ENCODE peak calls at places on chromosomes 2 and 18, in nine cellular contexts. G is astrocyte of the spinal cord, K is fibroblast of lung, M is foreskin fibroblast, Q is GM10248, F is GM12865, S is tibial artery, O is H1, A is fibroblast of the aortic adventitia. Y is an unnamed sample.

GRCh38 chr18:45464619-45465018 is 150.7 kb upstream of the SLC14A2 start:
- DNase-seq in G (no peak), K (no peak), M (no peak), Q (no peak), F (no peak), S (no peak), O (no peak), A (no peak), Y (no peak)

GRCh38 chr2:37581433-37581832 is 90.0 kb downstream of the CDC42EP3 start:
- DNase-seq in G (no peak), K (no peak), M (no peak), Q (no peak), F (no peak), S (no peak), O (no peak), A (no peak), Y (no peak)

GRCh38 chr18:9631814-9632496 is 17.6 kb upstream of the PPP4R1 start:
- DNase-seq in G (peak; percentile 89), K (peak; percentile 92), M (peak; percentile 81), Q (no peak), F (no peak), S (no peak), O (no peak), A (peak; percentile 91), Y (peak; percentile 63)

GRCh38 chr2:16813593-16813992 is 148.0 kb upstream of the CYRIA start:
- DNase-seq in G (no peak), K (no peak), M (no peak), Q (no peak), F (no peak), S (no peak), O (no peak), A (no peak), Y (no peak)

GRCh38 chr2:27765621-27766286 is 5.8 kb upstream of the MRPL33 start:
- DNase-seq in G (no peak), K (peak; percentile 24), M (no peak), Q (peak; percentile 57), F (peak; percentile 76), S (peak; percentile 38), O (no peak), A (no peak), Y (no peak)

GRCh38 chr18:41721103-41721502 is 233.9 kb upstream of the PIK3C3 start:
- DNase-seq in G (no peak), K (no peak), M (no peak), Q (no peak), F (no peak), S (no peak), O (no peak), A (no peak), Y (no peak)

GRCh38 chr18:63206433-63207153 is 113.0 kb downstream of the BCL2 start:
- DNase-seq in G (no peak), K (no peak), M (no peak), Q (no peak), F (no peak), S (no peak), O (no peak), A (no peak), Y (no peak)

GRCh38 chr2:144659731-144660275 is 139.9 kb upstream of the ZEB2 start:
- DNase-seq in G (peak; percentile 98), K (peak; percentile 97), M (peak; percentile 29), Q (no peak), F (no peak), S (peak; percentile 42), O (no peak), A (peak; percentile 77), Y (peak; percentile 40)

GRCh38 chr2:128486640-128487375 is 168.1 kb upstream of the HS6ST1 start:
- DNase-seq in G (no peak), K (no peak), M (no peak), Q (no peak), F (no peak), S (no peak), O (no peak), A (no peak), Y (no peak)

GRCh38 chr18:3654442-3655253 is 204.7 kb downstream of the TGIF1 start:
- DNase-seq in G (no peak), K (peak; percentile 21), M (no peak), Q (no peak), F (no peak), S (no peak), O (no peak), A (no peak), Y (no peak)

GRCh38 chr2:128610496-128610895 is 291.8 kb upstream of the HS6ST1 start:
- DNase-seq in G (no peak), K (no peak), M (no peak), Q (no peak), F (no peak), S (no peak), O (no peak), A (no peak), Y (no peak)

GRCh38 chr2:144509001-144509545 is 10.8 kb downstream of the ZEB2 start:
- DNase-seq in G (peak; percentile 17), K (peak; percentile 60), M (no peak), Q (no peak), F (no peak), S (no peak), O (no peak), A (peak; percentile 33), Y (no peak)

GRCh38 chr2:240437861-240438809 is 2.7 kb downstream of the GPC1 start:
- DNase-seq in G (peak; percentile 55), K (peak; percentile 62), M (peak; percentile 50), Q (peak; percentile 89), F (peak; percentile 62), S (peak; percentile 52), O (no peak), A (peak; percentile 61), Y (no peak)

GRCh38 chr2:25347205-25347815 is 5.6 kb upstream of the DNMT3A start:
- DNase-seq in G (no peak), K (peak; percentile 23), M (no peak), Q (no peak), F (peak; percentile 25), S (no peak), O (no peak), A (no peak), Y (no peak)

GRCh38 chr2:212595036-212595654 is 56.5 kb upstream of the ERBB4 start:
- DNase-seq in G (peak; percentile 54), K (peak; percentile 46), M (no peak), Q (no peak), F (peak; percentile 41), S (no peak), O (no peak), A (peak; percentile 26), Y (no peak)

GRCh38 chr18:61602836-61603235 is 269.6 kb downstream of the CDH20 start:
- DNase-seq in G (no peak), K (no peak), M (peak; percentile 70), Q (no peak), F (no peak), S (no peak), O (no peak), A (no peak), Y (no peak)

GRCh38 chr2:118186110-118186857 is 98.0 kb downstream of the INSIG2 start:
- DNase-seq in G (peak; percentile 85), K (peak; percentile 84), M (peak; percentile 79), Q (peak; percentile 93), F (peak; percentile 94), S (peak; percentile 90), O (peak; percentile 70), A (peak; percentile 86), Y (peak; percentile 50)

GRCh38 chr18:11309172-11309571 is 159.8 kb upstream of the PIEZO2 start:
- DNase-seq in G (no peak), K (peak; percentile 24), M (no peak), Q (no peak), F (peak; percentile 72), S (no peak), O (no peak), A (peak; percentile 27), Y (no peak)

GRCh38 chr2:42859801-42860200 is 67.4 kb upstream of the HAAO start:
- DNase-seq in G (peak; percentile 19), K (no peak), M (no peak), Q (no peak), F (no peak), S (no peak), O (no peak), A (peak; percentile 80), Y (no peak)

GRCh38 chr18:11932393-11932792 is 24.3 kb upstream of the MPPE1 start:
- DNase-seq in G (no peak), K (no peak), M (no peak), Q (no peak), F (no peak), S (no peak), O (no peak), A (no peak), Y (no peak)

GRCh38 chr2:33765122-33765521 is 166.0 kb upstream of the FAM98A start:
- DNase-seq in G (no peak), K (no peak), M (no peak), Q (no peak), F (no peak), S (no peak), O (no peak), A (no peak), Y (no peak)
- TF ChIP-seq CTCF in G (no peak), K (no peak), M (no peak), Q (no peak), F (no peak), S (no peak), O (peak; percentile 15), A (no peak), Y (no peak)

GRCh38 chr2:54773838-54774237 is 50.4 kb downstream of the EML6 start:
- DNase-seq in G (no peak), K (peak; percentile 8), M (no peak), Q (no peak), F (no peak), S (no peak), O (no peak), A (no peak), Y (no peak)
- TF ChIP-seq CTCF in G (peak; percentile 16), K (no peak), M (no peak), Q (no peak), F (no peak), S (no peak), O (peak; percentile 74), A (no peak), Y (no peak)

DNA sequence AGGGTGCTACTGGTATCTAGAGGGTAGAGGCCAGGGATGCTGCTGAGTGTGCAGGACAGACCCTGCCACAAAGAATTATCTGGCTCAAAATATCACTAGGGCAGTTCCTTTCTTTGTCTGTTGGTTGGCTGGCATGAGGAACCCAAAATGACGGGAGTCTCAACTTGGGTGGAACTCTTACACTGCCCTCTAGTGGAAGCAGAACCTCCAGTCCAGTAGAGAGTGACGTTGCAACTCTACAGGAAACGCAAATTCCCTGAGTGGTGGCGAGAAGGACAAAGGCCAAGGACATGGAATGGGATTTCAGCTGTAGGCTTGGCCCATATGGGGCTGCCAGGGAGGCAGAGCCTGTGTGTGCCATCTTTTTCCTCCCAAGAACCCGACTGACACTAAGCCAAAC is 47.1 kb downstream of the COPS8 start:
- DNase-seq in G (no peak), K (no peak), M (no peak), Q (no peak), F (peak; percentile 35), S (no peak), O (peak; percentile 29), A (no peak), Y (no peak)
- TF ChIP-seq CTCF in G (peak; percentile 17), K (peak; percentile 15), M (no peak), Q (peak; percentile 35), F (peak; percentile 50), S (no peak), O (peak; percentile 84), A (no peak), Y (peak; percentile 15)

GRCh38 chr2:231162036-231162345 is 36.4 kb upstream of the ARMC9 start:
- DNase-seq in G (peak; percentile 98), K (peak; percentile 100), M (peak; percentile 96), Q (no peak), F (no peak), S (no peak), O (no peak), A (peak; percentile 100), Y (peak; percentile 100)
- TF ChIP-seq CTCF in G (no peak), K (no peak), M (no peak), Q (no peak), F (no peak), S (no peak), O (no peak), A (no peak), Y (no peak)

GRCh38 chr2:149645391-149645790 is 57.8 kb upstream of the MMADHC start:
- DNase-seq in G (peak; percentile 32), K (peak; percentile 51), M (peak; percentile 76), Q (no peak), F (no peak), S (no peak), O (no peak), A (peak; percentile 63), Y (peak; percentile 27)
- TF ChIP-seq CTCF in G (peak; percentile 40), K (peak; percentile 32), M (peak; percentile 53), Q (no peak), F (no peak), S (no peak), O (no peak), A (peak; percentile 60), Y (peak; percentile 55)

Y was measured in BJ.